ENCODE peak calls at places on chromosomes 12 and 14, in seven cellular contexts. P is RWPE1, B is fibroblast of lung, W is kidney, J is A549, C is colonic mucosa, I is gastrocnemius medialis. D is an unnamed sample.
A peak's percentile ranks its signal among the peaks of the same experiment; 100 is the strongest.

GRCh38 chr14:77268989-77269595 is 1.9 kb downstream of the NGB start:
- DNase-seq in I (no peak), W (no peak), P (peak; percentile 66), C (no peak), B (no peak), J (no peak), D (no peak)

GRCh38 chr14:29838752-29839151 is 88.9 kb downstream of the PRKD1 start:
- DNase-seq in W (no peak), P (no peak), C (no peak), I (no peak), B (no peak), J (no peak), D (no peak)

GRCh38 chr12:64387201-64387816 is 3.2 kb downstream of the C12orf56 start:
- DNase-seq in C (no peak), W (no peak), B (no peak), I (no peak), J (no peak), P (no peak), D (no peak)

GRCh38 chr12:52865090-52865944 is 16.5 kb upstream of the KRT78 start:
- DNase-seq in P (peak; percentile 82), W (peak; percentile 79), J (peak; percentile 94), I (no peak), C (peak; percentile 79), B (peak; percentile 73), D (peak; percentile 78)

GRCh38 chr14:65277027-65277426 is 135.5 kb upstream of the FUT8 start:
- DNase-seq in W (no peak), P (peak; percentile 20), C (no peak), J (no peak), B (peak; percentile 11), I (no peak), D (no peak)

GRCh38 chr14:104800600-104801283 is at the start of gene ZBTB42:
- DNase-seq in J (no peak), I (peak; percentile 34), C (peak; percentile 92), B (peak; percentile 39), P (peak; percentile 71), W (peak; percentile 93), D (peak; percentile 91)

GRCh38 chr14:61322011-61322798 is 826 bp downstream of the PRKCH start:
- DNase-seq in P (peak; percentile 52), B (no peak), W (peak; percentile 90), J (peak; percentile 6), C (peak; percentile 72), I (peak; percentile 11), D (peak; percentile 67)

GRCh38 chr14:24279301-24280186 is 8.1 kb upstream of the RABGGTA start:
- DNase-seq in C (no peak), P (no peak), B (no peak), W (no peak), I (no peak), J (no peak), D (peak; percentile 53)

GRCh38 chr12:59067068-59067467 is 146.8 kb upstream of the LRIG3 start:
- DNase-seq in J (no peak), C (no peak), W (no peak), I (no peak), P (peak; percentile 61), B (peak; percentile 47), D (peak; percentile 74)

GRCh38 chr12:120468271-120468845 is 1.2 kb downstream of the SRSF9 start:
- DNase-seq in W (no peak), P (peak; percentile 36), C (peak; percentile 31), I (no peak), B (peak; percentile 71), J (peak; percentile 25), D (peak; percentile 32)

GRCh38 chr12:116955382-116956021 is 44.8 kb downstream of the FBXW8 start:
- DNase-seq in I (no peak), J (peak; percentile 25), P (peak; percentile 75), B (peak; percentile 45), W (no peak), C (peak; percentile 39), D (peak; percentile 72)

GRCh38 chr14:32012062-32012461 is 65.0 kb upstream of the ARHGAP5 start:
- DNase-seq in I (no peak), B (no peak), P (no peak), W (no peak), C (no peak), J (no peak), D (no peak)

GRCh38 chr12:106296179-106296877 is 6.2 kb upstream of the TCP11L2 start:
- DNase-seq in B (peak; percentile 87), J (peak; percentile 39), W (no peak), C (no peak), I (peak; percentile 31), P (peak; percentile 80), D (peak; percentile 62)

GRCh38 chr12:52515927-52516831 is 4.0 kb downstream of the KRT5 start:
- DNase-seq in B (no peak), I (no peak), P (no peak), J (no peak), W (no peak), C (peak; percentile 10), D (no peak)

GRCh38 chr14:99323603-99324185 is 51.7 kb upstream of the BCL11B start:
- DNase-seq in I (no peak), B (no peak), J (no peak), W (no peak), P (no peak), C (no peak), D (no peak)

GRCh38 chr12:24560192-24560591 is 388.7 kb downstream of the BCAT1 start:
- DNase-seq in C (no peak), B (peak; percentile 51), J (no peak), I (no peak), W (no peak), P (no peak), D (no peak)

GRCh38 chr12:65004270-65004669 is 116.8 kb downstream of the WIF1 start:
- DNase-seq in J (no peak), C (no peak), I (no peak), B (no peak), W (no peak), P (peak; percentile 83), D (no peak)

GRCh38 chr14:102015045-102015685 is 50.8 kb downstream of the DYNC1H1 start:
- DNase-seq in I (no peak), W (no peak), P (no peak), J (no peak), C (no peak), B (peak; percentile 7), D (no peak)

GRCh38 chr12:2776129-2776806 is 18.5 kb upstream of the FKBP4 start:
- DNase-seq in P (no peak), C (no peak), J (no peak), I (no peak), W (no peak), B (no peak), D (no peak)

GRCh38 chr12:123134265-123134664 is 16.6 kb downstream of the PITPNM2 start:
- DNase-seq in J (no peak), I (no peak), C (no peak), B (no peak), P (no peak), W (no peak), D (no peak)

GRCh38 chr12:14937014-14937413 is 1.3 kb downstream of the ERP27 start:
- DNase-seq in W (no peak), B (no peak), I (no peak), C (no peak), J (no peak), P (no peak), D (no peak)

GRCh38 chr14:29926701-29927595 is 699 bp downstream of the PRKD1 start:
- DNase-seq in C (peak; percentile 27), P (peak; percentile 38), W (peak; percentile 88), J (peak; percentile 34), B (peak; percentile 45), I (no peak), D (peak; percentile 69)

GRCh38 chr12:127657036-127657435 is 609.9 kb upstream of the TMEM132C start:
- DNase-seq in P (no peak), C (no peak), W (no peak), B (no peak), J (no peak), I (no peak), D (no peak)

GRCh38 chr12:3630111-3630510 is 122.8 kb downstream of the CRACR2A start:
- DNase-seq in C (no peak), P (no peak), W (no peak), I (no peak), J (no peak), B (no peak), D (no peak)

GRCh38 chr14:46399049-46399448 is 252.5 kb downstream of the RPL10L start:
- DNase-seq in P (no peak), B (no peak), C (peak; percentile 23), I (no peak), J (no peak), W (no peak), D (no peak)

GRCh38 chr14:59098377-59098776 is 90.1 kb upstream of the DAAM1 start:
- DNase-seq in I (no peak), J (peak; percentile 26), C (no peak), P (peak; percentile 34), W (no peak), B (peak; percentile 76), D (no peak)

DNA sequence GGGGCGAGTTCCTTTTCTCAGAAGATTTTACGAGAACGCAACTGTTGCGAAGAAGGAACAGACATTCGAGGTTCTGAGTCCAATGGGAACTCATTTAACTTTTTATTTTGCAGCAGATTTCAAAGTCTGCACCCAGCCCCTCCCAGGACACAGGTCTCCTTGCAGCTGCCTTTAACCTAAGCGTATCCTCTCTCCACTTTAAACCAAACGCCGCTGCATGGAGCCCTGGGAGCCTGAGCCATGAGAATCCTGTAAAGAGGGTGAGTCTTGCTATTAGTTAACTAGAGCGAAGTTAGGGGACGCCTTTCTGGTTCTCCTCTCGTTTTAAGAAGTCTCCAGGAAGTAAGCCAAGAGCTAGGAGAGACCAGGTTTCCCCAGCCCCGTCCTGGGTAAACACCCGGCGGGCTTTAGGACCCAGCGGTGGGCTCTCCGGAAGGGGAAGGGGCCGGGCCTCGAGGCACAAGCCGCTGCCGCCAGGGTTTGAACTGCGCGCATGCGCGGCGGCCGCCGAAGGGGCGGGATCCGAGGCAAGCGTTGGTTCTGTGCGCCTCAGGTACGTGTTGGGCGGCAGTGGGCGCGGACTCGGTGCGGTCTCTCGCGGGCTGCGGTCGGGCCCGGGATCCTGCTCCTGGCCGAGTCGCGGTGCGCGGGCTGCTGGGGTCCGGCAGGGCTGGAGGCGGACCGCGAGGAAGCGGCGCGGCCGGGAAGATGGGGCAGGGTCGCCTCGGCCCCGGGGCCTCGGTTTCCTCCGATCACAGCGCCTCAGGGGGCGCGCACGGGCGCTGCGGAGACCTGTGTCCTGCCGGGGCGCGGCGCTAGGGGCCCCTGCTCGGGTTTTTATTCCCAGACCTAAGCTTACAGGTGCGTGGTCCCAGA is at the start of gene TDP1:
- DNase-seq in I (peak; percentile 93), C (peak; percentile 99), J (peak; percentile 81), W (peak; percentile 98), B (peak; percentile 93), P (peak; percentile 97), D (peak; percentile 97)
- TF ChIP-seq CTCF in I (no peak), C (no peak), J (no peak), W (peak; percentile 26), B (no peak), P (peak; percentile 23), D (peak; percentile 28)

GRCh38 chr14:38197001-38197760 is 10.5 kb upstream of the SSTR1 start:
- DNase-seq in I (no peak), P (no peak), J (no peak), C (no peak), B (peak; percentile 52), W (no peak), D (no peak)
- TF ChIP-seq CTCF in I (no peak), P (peak; percentile 43), J (peak; percentile 47), C (peak; percentile 58), B (peak; percentile 21), W (peak; percentile 34), D (peak; percentile 16)

GRCh38 chr12:6605425-6606330 is 1.5 kb downstream of the CHD4 start:
- DNase-seq in C (peak; percentile 24), J (peak; percentile 36), W (no peak), B (no peak), I (no peak), P (peak; percentile 33), D (peak; percentile 13)
- TF ChIP-seq CTCF in C (no peak), J (no peak), W (no peak), B (no peak), I (no peak), P (no peak), D (no peak)

GRCh38 chr12:124661382-124661781 is 94.0 kb upstream of the NCOR2 start:
- DNase-seq in B (no peak), I (no peak), P (no peak), J (no peak), C (no peak), W (peak; percentile 65), D (no peak)
- TF ChIP-seq CTCF in B (no peak), I (no peak), P (no peak), J (no peak), C (no peak), W (no peak), D (no peak)

D was measured in Calu3.